ENCODE peak calls at places on chromosomes 2 and 18, in ten cellular contexts. R is sigmoid colon, G is thyroid gland, M is prostate gland, C is body of pancreas, N is GM12878, F is K562, I is lower leg skin, Q is A549, P is breast epithelium. H is an unnamed sample.

GRCh38 chr2:54454922-54455583 is 1.1 kb upstream of the SPTBN1 start:
- DNase-seq in R (peak; percentile 76), F (no peak), Q (no peak), N (no peak), M (peak; percentile 15), G (peak; percentile 64), P (no peak), I (peak; percentile 87), C (peak; percentile 24), H (no peak)

GRCh38 chr2:206212673-206213513 is 53.2 kb downstream of the EEF1B2 start:
- DNase-seq in P (no peak), I (no peak), Q (no peak), C (no peak), N (no peak), R (no peak), M (no peak), F (no peak), G (no peak), H (no peak)

GRCh38 chr2:201093573-201093972 is 21.8 kb downstream of the NDUFB3 start:
- DNase-seq in F (no peak), Q (no peak), M (no peak), R (no peak), P (no peak), G (no peak), C (no peak), I (no peak), N (no peak), H (no peak)

GRCh38 chr2:66575625-66576371 is 140.9 kb downstream of the MEIS1 start:
- DNase-seq in G (no peak), Q (peak; percentile 13), I (peak; percentile 86), P (no peak), R (peak; percentile 89), M (no peak), N (no peak), F (peak; percentile 16), C (peak; percentile 57), H (peak; percentile 47)

GRCh38 chr2:65431417-65432226 is 777 bp downstream of the SPRED2 start:
- DNase-seq in M (peak; percentile 52), G (peak; percentile 55), C (peak; percentile 54), P (peak; percentile 54), F (peak; percentile 63), N (no peak), Q (no peak), I (peak; percentile 90), R (peak; percentile 80), H (peak; percentile 72)

GRCh38 chr2:226796840-226797288 is 2.8 kb downstream of the IRS1 start:
- DNase-seq in C (peak; percentile 24), N (no peak), I (no peak), Q (no peak), M (peak; percentile 58), R (peak; percentile 86), G (peak; percentile 77), F (no peak), P (no peak), H (peak; percentile 53)

GRCh38 chr18:23618862-23619387 is 32.6 kb upstream of the NPC1 start:
- DNase-seq in P (no peak), N (peak; percentile 27), F (no peak), I (no peak), R (peak; percentile 65), M (no peak), C (no peak), G (no peak), Q (no peak), H (no peak)

GRCh38 chr2:108385411-108386071 is 7.8 kb downstream of the SULT1C4 start:
- DNase-seq in R (no peak), F (no peak), G (no peak), M (no peak), I (no peak), N (peak; percentile 48), Q (peak; percentile 52), P (no peak), C (no peak), H (no peak)

GRCh38 chr2:37583402-37583801 is 88.0 kb downstream of the CDC42EP3 start:
- DNase-seq in I (no peak), R (no peak), G (no peak), Q (no peak), F (no peak), P (no peak), C (no peak), N (no peak), M (no peak), H (no peak)

GRCh38 chr2:233244818-233245217 is 6.7 kb upstream of the ATG16L1 start:
- DNase-seq in G (no peak), R (no peak), C (no peak), N (no peak), F (no peak), M (no peak), Q (no peak), I (no peak), P (no peak), H (no peak)

GRCh38 chr2:101305492-101306123 is 2.9 kb downstream of the RNF149 start:
- DNase-seq in F (peak; percentile 53), M (no peak), P (no peak), C (no peak), N (no peak), G (no peak), Q (no peak), I (no peak), R (no peak), H (no peak)

GRCh38 chr2:38765149-38765548 is 12.9 kb upstream of the GEMIN6 start:
- DNase-seq in I (no peak), R (no peak), N (no peak), M (no peak), G (no peak), P (no peak), Q (no peak), F (no peak), C (no peak), H (no peak)

GRCh38 chr18:8643479-8643878 is 34.2 kb downstream of the RAB12 start:
- DNase-seq in C (no peak), F (no peak), R (no peak), I (no peak), N (no peak), G (no peak), M (no peak), P (no peak), Q (no peak), H (no peak)

GRCh38 chr18:8635087-8635486 is 25.9 kb downstream of the RAB12 start:
- DNase-seq in F (no peak), G (no peak), R (no peak), P (no peak), C (no peak), Q (no peak), M (no peak), N (no peak), I (no peak), H (no peak)

GRCh38 chr18:8634508-8634907 is 25.3 kb downstream of the RAB12 start:
- DNase-seq in P (no peak), Q (no peak), R (no peak), G (no peak), N (no peak), M (no peak), I (no peak), C (no peak), F (no peak), H (no peak)

GRCh38 chr18:8639762-8640161 is 30.5 kb downstream of the RAB12 start:
- DNase-seq in M (no peak), C (no peak), P (no peak), I (no peak), Q (no peak), G (no peak), N (no peak), F (no peak), R (no peak), H (no peak)
- TF ChIP-seq POLR2A in M (no peak), C (no peak), P (no peak), I (no peak), Q (no peak), G (no peak), N (no peak), F (peak; percentile 37), R (no peak), H (no peak)

DNA sequence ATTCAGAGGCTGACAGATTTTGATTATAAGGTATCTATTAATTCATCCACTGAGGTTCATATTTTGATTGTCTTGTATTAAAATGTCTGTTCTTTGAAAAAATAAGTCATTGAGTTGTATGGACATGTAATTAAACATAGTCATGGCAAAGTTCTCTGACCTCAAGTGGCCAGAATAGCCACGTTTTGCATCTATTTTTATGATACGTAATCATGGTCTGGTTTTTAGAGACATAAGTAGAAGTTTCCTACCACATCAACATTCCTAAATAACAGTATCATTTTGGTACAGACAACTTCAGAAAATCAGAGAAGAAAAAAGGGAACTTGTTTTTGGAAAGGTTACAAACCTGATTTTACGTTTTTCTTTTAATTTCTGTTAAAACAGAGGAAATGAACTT is 47.6 kb downstream of the COL5A2 start:
- DNase-seq in I (no peak), Q (no peak), C (no peak), R (no peak), M (no peak), N (no peak), G (no peak), F (no peak), P (no peak), H (no peak)
- H3K4me3 ChIP-seq in I (no peak overlapping the region), Q (no peak overlapping the region), C (no peak overlapping the region), R (no peak overlapping the region), M (no peak overlapping the region), N (no peak overlapping the region), G (no peak overlapping the region), F (no peak overlapping the region), P (no peak overlapping the region), H (no peak overlapping the region)

GRCh38 chr2:11154460-11155325 is 574 bp upstream of the SLC66A3 start:
- DNase-seq in G (peak; percentile 99), R (peak; percentile 99), P (peak; percentile 99), Q (peak; percentile 99), N (peak; percentile 66), I (peak; percentile 99), C (peak; percentile 99), M (peak; percentile 98), F (peak; percentile 96), H (peak; percentile 98)
- TF ChIP-seq POLR2A in G (peak; percentile 35), R (peak; percentile 32), P (no peak), Q (peak; percentile 78), N (peak; percentile 64), I (no peak), C (peak; percentile 35), M (no peak), F (peak; percentile 72), H (peak; percentile 51)

DNA sequence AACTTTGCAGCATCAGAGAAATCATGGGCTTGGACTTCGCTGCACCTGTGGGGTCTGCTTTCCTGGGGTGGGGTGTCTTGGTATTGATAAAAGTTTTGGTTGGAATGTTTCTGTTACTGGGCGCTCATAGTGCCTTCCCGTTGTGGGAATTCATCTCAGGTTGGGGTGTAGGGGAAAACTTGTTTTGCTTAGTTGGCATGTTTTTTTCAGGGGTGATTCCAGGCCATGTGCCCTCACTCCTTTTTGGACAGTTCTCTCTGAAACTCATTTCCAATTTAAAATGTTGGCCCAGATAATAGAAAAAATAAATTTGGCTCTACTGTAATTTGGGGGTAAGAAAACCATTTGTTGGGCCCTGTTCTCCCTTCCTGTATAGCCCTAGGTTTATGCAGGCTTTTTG is 1.5 kb downstream of the LTBP1 start:
- DNase-seq in P (no peak), F (no peak), Q (no peak), C (no peak), I (no peak), N (no peak), M (no peak), R (no peak), G (no peak), H (no peak)
- H3K4me3 ChIP-seq in P (peak overlapping the region; percentile 82), F (peak overlapping the region; percentile 64), Q (peak overlapping the region; percentile 96), C (no peak overlapping the region), I (no peak overlapping the region), N (no peak overlapping the region), M (peak overlapping the region; percentile 92), R (peak overlapping the region; percentile 41), G (no peak overlapping the region), H (no peak overlapping the region)

GRCh38 chr18:49742563-49743295 is 70.6 kb downstream of the ACAA2 start:
- DNase-seq in P (no peak), N (no peak), C (no peak), Q (no peak), F (no peak), R (no peak), M (no peak), I (no peak), G (no peak), H (no peak)
- TF ChIP-seq POLR2A in P (no peak), N (no peak), C (no peak), Q (no peak), F (no peak), R (no peak), M (no peak), I (no peak), G (no peak), H (no peak)

H was measured in Peyer's patch.